ENCODE peak calls at places on chromosomes 16 and 17, in nine cellular contexts. Q is uterus; J is CD4-positive, alpha-beta T cell; W is Peyer's patch; O is body of pancreas; E is cardiac muscle cell; I is lower lobe of right lung; G is GM12865; M is AG10803. P is an unnamed sample.

GRCh38 chr17:75624714-75625345 is 8.4 kb upstream of the SMIM5 start:
- DNase-seq in M (no peak), J (no peak), G (no peak), Q (no peak), O (no peak), E (no peak), I (no peak), W (no peak), P (no peak)

GRCh38 chr17:64491034-64491860 is 5.6 kb downstream of the POLG2 start:
- DNase-seq in M (peak; percentile 25), Q (no peak), E (no peak), J (peak; percentile 42), I (no peak), G (peak; percentile 70), W (peak; percentile 50), O (no peak), P (no peak)

GRCh38 chr17:78343099-78343432 is 16.8 kb downstream of the SOCS3 start:
- DNase-seq in M (peak; percentile 95), I (peak; percentile 81), Q (peak; percentile 82), G (no peak), J (no peak), E (no peak), O (no peak), W (no peak), P (peak; percentile 57)

GRCh38 chr17:28426081-28426519 is 20.1 kb upstream of the SLC46A1 start:
- DNase-seq in Q (no peak), J (no peak), W (peak; percentile 57), M (no peak), I (no peak), G (peak; percentile 23), E (peak; percentile 14), O (no peak), P (no peak)

GRCh38 chr17:81253358-81254131 is 14.4 kb downstream of the NDUFAF8 start:
- DNase-seq in Q (peak; percentile 53), W (no peak), E (peak; percentile 53), O (peak; percentile 48), M (peak; percentile 23), I (peak; percentile 70), J (peak; percentile 64), G (peak; percentile 45), P (peak; percentile 47)

GRCh38 chr17:1467898-1468492 is 12.0 kb upstream of the CRK start:
- DNase-seq in Q (peak; percentile 69), M (no peak), I (peak; percentile 83), W (peak; percentile 73), G (no peak), J (no peak), E (no peak), O (no peak), P (no peak)

GRCh38 chr17:75317671-75318070 is 28.4 kb upstream of the SLC25A19 start:
- DNase-seq in J (no peak), E (no peak), O (no peak), W (no peak), Q (no peak), G (no peak), I (no peak), M (no peak), P (no peak)

GRCh38 chr17:7311110-7311698 is 3.8 kb downstream of the EIF5A start:
- DNase-seq in G (no peak), W (no peak), M (no peak), Q (no peak), J (no peak), I (no peak), O (no peak), E (no peak), P (no peak)

GRCh38 chr16:66364117-66364958 is 2.2 kb upstream of the CDH5 start:
- DNase-seq in J (no peak), M (peak; percentile 80), I (peak; percentile 65), G (no peak), O (no peak), E (no peak), W (no peak), Q (peak; percentile 70), P (no peak)

GRCh38 chr16:25014500-25015147 is 545 bp downstream of the ARHGAP17 start:
- DNase-seq in G (peak; percentile 57), M (peak; percentile 59), W (peak; percentile 72), I (peak; percentile 57), J (peak; percentile 37), Q (peak; percentile 50), E (peak; percentile 74), O (peak; percentile 51), P (peak; percentile 27)

GRCh38 chr17:71494045-71494444 is 626.8 kb upstream of the SOX9 start:
- DNase-seq in W (no peak), I (no peak), E (no peak), M (peak; percentile 91), J (no peak), G (no peak), O (no peak), Q (no peak), P (no peak)

GRCh38 chr17:19380551-19381284 is 2.4 kb downstream of the MAPK7 start:
- DNase-seq in W (no peak), Q (peak; percentile 27), O (no peak), M (no peak), I (no peak), G (no peak), E (no peak), J (no peak), P (no peak)

GRCh38 chr16:56352351-56353053 is 72.8 kb downstream of the AMFR start:
- DNase-seq in W (no peak), Q (peak; percentile 5), O (no peak), M (no peak), E (no peak), J (peak; percentile 25), I (no peak), G (no peak), P (no peak)

GRCh38 chr17:8680850-8681174 is 50.3 kb upstream of the MYH10 start:
- DNase-seq in Q (no peak), E (no peak), W (no peak), I (no peak), M (no peak), O (no peak), G (no peak), J (no peak), P (no peak)

GRCh38 chr16:907819-908218 is 63.0 kb downstream of the LMF1 start:
- DNase-seq in J (no peak), I (peak; percentile 24), M (no peak), O (no peak), Q (no peak), E (no peak), G (no peak), W (no peak), P (no peak)

DNA sequence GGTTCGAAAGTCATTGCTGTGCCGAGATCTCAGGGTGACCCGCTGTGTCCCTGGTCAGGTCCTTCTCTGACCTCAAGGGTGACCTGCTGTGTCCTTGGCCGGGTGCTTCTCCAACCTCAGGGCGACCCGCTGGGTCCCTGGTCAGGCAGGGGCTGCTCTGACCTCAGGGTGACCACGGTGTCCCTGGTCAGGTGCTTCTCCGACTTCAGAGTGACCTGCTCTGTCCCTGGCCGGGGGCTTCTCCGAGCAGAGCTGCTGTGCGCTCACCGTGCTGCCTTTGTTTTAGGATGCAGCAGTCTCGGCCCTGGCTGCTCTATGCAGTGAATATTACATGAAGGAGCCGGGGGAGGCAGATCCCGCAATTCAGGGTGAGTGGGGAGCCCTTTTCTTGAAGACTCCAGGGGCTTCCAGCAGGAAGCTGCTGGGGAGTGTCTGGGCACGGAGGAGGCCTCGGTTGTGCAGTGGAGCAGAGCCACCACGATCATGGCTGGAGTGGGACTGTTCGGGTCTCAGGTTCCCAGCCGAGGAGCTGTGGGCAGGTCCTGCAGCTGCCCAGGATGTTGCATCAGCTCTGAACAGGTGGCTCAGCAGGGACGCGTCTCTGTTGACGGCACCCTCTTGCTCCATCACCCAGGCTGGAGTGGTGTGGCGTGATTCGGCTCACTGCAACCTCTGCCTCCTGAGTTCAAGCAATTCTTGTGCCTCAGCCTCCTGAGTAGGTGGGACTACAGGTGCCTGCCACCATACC is 83.7 kb upstream of the ZNF750 start:
- DNase-seq in E (no peak), J (no peak), O (no peak), G (no peak), Q (no peak), I (peak; percentile 29), M (no peak), W (no peak), P (no peak)
- TF ChIP-seq CTCF in E (no peak), J (no peak), O (no peak), G (no peak), Q (no peak), I (no peak), M (no peak), W (no peak), P (no peak)

GRCh38 chr16:69804283-69804682 is 42.2 kb downstream of the WWP2 start:
- DNase-seq in G (no peak), M (peak; percentile 50), E (no peak), Q (no peak), W (no peak), I (no peak), J (no peak), O (no peak), P (no peak)

GRCh38 chr16:69796285-69797118 is 34.4 kb downstream of the WWP2 start:
- DNase-seq in M (peak; percentile 74), J (no peak), G (peak; percentile 77), Q (peak; percentile 38), I (no peak), E (peak; percentile 78), O (peak; percentile 27), W (no peak), P (peak; percentile 61)

GRCh38 chr16:69799601-69800000 is 37.5 kb downstream of the WWP2 start:
- DNase-seq in M (no peak), J (no peak), E (no peak), O (no peak), G (no peak), Q (no peak), W (no peak), I (no peak), P (no peak)

GRCh38 chr16:69793521-69793920 is 31.4 kb downstream of the WWP2 start:
- DNase-seq in E (no peak), M (no peak), W (no peak), I (no peak), G (no peak), J (no peak), Q (no peak), O (no peak), P (no peak)

GRCh38 chr16:69798466-69798865 is 36.3 kb downstream of the WWP2 start:
- DNase-seq in E (peak; percentile 46), Q (no peak), G (no peak), M (peak; percentile 9), J (no peak), I (no peak), W (no peak), O (peak; percentile 29), P (no peak)
- TF ChIP-seq CTCF in E (peak; percentile 51), Q (peak; percentile 7), G (no peak), M (peak; percentile 57), J (no peak), I (no peak), W (no peak), O (peak; percentile 15), P (no peak)

GRCh38 chr17:4583796-4584124 is 569 bp upstream of the SMTNL2 start:
- DNase-seq in Q (no peak), I (no peak), W (no peak), M (no peak), J (no peak), G (no peak), E (peak; percentile 83), O (no peak), P (no peak)
- TF ChIP-seq CTCF in Q (no peak), I (peak; percentile 35), W (no peak), M (peak; percentile 19), J (peak; percentile 22), G (no peak), E (peak; percentile 49), O (no peak), P (no peak)

DNA sequence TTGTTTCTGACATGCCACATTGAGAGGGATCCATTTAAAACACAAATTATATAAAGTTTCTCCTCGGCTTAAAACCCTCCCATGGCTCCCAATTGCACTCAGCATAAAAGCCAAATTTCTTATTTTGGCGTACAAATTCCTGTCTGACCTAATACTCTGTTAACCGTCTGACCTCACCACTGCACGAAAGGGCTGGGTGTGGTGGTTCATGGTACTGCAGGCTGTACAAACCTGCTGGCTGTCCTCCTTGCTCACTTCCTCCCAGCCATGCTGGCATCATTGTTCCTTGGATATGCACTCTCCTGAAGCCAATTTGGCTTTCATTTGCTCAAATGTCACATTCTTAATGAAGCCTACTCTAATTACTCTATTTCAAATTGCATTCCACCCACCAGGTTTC is 301.6 kb upstream of the C16orf82 start:
- DNase-seq in G (peak; percentile 13), M (no peak), O (no peak), Q (no peak), I (no peak), J (no peak), W (no peak), E (no peak), P (no peak)
- TF ChIP-seq CTCF in G (peak; percentile 46), M (peak; percentile 29), O (no peak), Q (no peak), I (peak; percentile 32), J (no peak), W (no peak), E (no peak), P (no peak)